ENCODE peak calls at places on chromosomes 6 and 20, in eight cellular contexts. One of them, this sample, is unnamed.

GRCh38 chr6:3419624-3420272 is 37.1 kb downstream of the SLC22A23 start:
- DNase-seq in lung microvascular endothelial cell: no peak
- DNase-seq in mucosa of gallbladder: no peak
- DNase-seq in psoas muscle: no peak
- DNase-seq in posterior vena cava: no peak
- DNase-seq in mammary epithelial cell: peak
- DNase-seq in BE2C: no peak
- DNase-seq in AG08396: no peak
- DNase-seq in this sample: peak

GRCh38 chr6:114354482-114354881 is 11.7 kb upstream of the HS3ST5 start:
- DNase-seq in lung microvascular endothelial cell: no peak
- DNase-seq in mucosa of gallbladder: no peak
- DNase-seq in psoas muscle: no peak
- DNase-seq in posterior vena cava: no peak
- DNase-seq in mammary epithelial cell: no peak
- DNase-seq in BE2C: no peak
- DNase-seq in AG08396: no peak
- DNase-seq in this sample: no peak

GRCh38 chr6:150813993-150814359 is 51.5 kb upstream of the MTHFD1L start:
- DNase-seq in lung microvascular endothelial cell: peak
- DNase-seq in mucosa of gallbladder: no peak
- DNase-seq in psoas muscle: no peak
- DNase-seq in posterior vena cava: no peak
- DNase-seq in mammary epithelial cell: peak
- DNase-seq in BE2C: no peak
- DNase-seq in AG08396: peak
- DNase-seq in this sample: peak

GRCh38 chr20:50731930-50732690 is 730 bp downstream of the PARD6B start:
- DNase-seq in lung microvascular endothelial cell: no peak
- DNase-seq in mucosa of gallbladder: no peak
- DNase-seq in psoas muscle: no peak
- DNase-seq in posterior vena cava: no peak
- DNase-seq in mammary epithelial cell: peak
- DNase-seq in BE2C: no peak
- DNase-seq in AG08396: no peak
- DNase-seq in this sample: no peak

GRCh38 chr6:90413867-90414266 is 117.2 kb upstream of the BACH2 start:
- DNase-seq in lung microvascular endothelial cell: peak
- DNase-seq in mucosa of gallbladder: peak
- DNase-seq in psoas muscle: no peak
- DNase-seq in posterior vena cava: no peak
- DNase-seq in mammary epithelial cell: no peak
- DNase-seq in BE2C: peak
- DNase-seq in AG08396: peak
- DNase-seq in this sample: no peak

GRCh38 chr6:5338177-5338960 is 77.1 kb downstream of the FARS2 start:
- DNase-seq in lung microvascular endothelial cell: peak
- DNase-seq in mucosa of gallbladder: no peak
- DNase-seq in psoas muscle: no peak
- DNase-seq in posterior vena cava: no peak
- DNase-seq in mammary epithelial cell: no peak
- DNase-seq in BE2C: no peak
- DNase-seq in AG08396: no peak
- DNase-seq in this sample: no peak

GRCh38 chr6:36925809-36926208 is 28.7 kb upstream of the PI16 start:
- DNase-seq in lung microvascular endothelial cell: no peak
- DNase-seq in mucosa of gallbladder: no peak
- DNase-seq in psoas muscle: no peak
- DNase-seq in posterior vena cava: no peak
- DNase-seq in mammary epithelial cell: no peak
- DNase-seq in BE2C: no peak
- DNase-seq in AG08396: no peak
- DNase-seq in this sample: no peak

GRCh38 chr6:135953800-135954199 is 102.3 kb downstream of the PDE7B start:
- DNase-seq in lung microvascular endothelial cell: no peak
- DNase-seq in mucosa of gallbladder: no peak
- DNase-seq in psoas muscle: no peak
- DNase-seq in posterior vena cava: no peak
- DNase-seq in mammary epithelial cell: no peak
- DNase-seq in BE2C: no peak
- DNase-seq in AG08396: no peak
- DNase-seq in this sample: no peak

GRCh38 chr6:125846292-125847024 is 55.7 kb downstream of the NCOA7 start:
- DNase-seq in lung microvascular endothelial cell: no peak
- DNase-seq in mucosa of gallbladder: no peak
- DNase-seq in psoas muscle: no peak
- DNase-seq in posterior vena cava: no peak
- DNase-seq in mammary epithelial cell: no peak
- DNase-seq in BE2C: no peak
- DNase-seq in AG08396: no peak
- DNase-seq in this sample: no peak

GRCh38 chr20:15576401-15576800 is 996.8 kb downstream of the KIF16B start:
- DNase-seq in lung microvascular endothelial cell: no peak
- DNase-seq in mucosa of gallbladder: no peak
- DNase-seq in psoas muscle: no peak
- DNase-seq in posterior vena cava: no peak
- DNase-seq in mammary epithelial cell: no peak
- DNase-seq in BE2C: no peak
- DNase-seq in AG08396: no peak
- DNase-seq in this sample: no peak

GRCh38 chr20:17617868-17618672 is 48.2 kb downstream of the DSTN start:
- DNase-seq in lung microvascular endothelial cell: no peak
- DNase-seq in mucosa of gallbladder: no peak
- DNase-seq in psoas muscle: peak
- DNase-seq in posterior vena cava: peak
- DNase-seq in mammary epithelial cell: no peak
- DNase-seq in BE2C: no peak
- DNase-seq in AG08396: peak
- DNase-seq in this sample: no peak

This sample was measured in MCF 10A.